ENCODE peak calls at places on chromosome 4, in nine cellular contexts. G is natural killer cell treated with Interleukin-12 subunit alpha and Interleukin-12 subunit beta and Interleukin-15 and Interleukin-18, amount 100 ng/mL, for 72 hours; A is 8988T; R is aorta; S is cortex of kidney; V is OCI-LY7; P is ascending aorta; X is neural crest cell; T is omental fat pad. E is an unnamed sample.

GRCh38 chr4:101596786-101597185 is 193.7 kb upstream of the BANK1 start:
- DNase-seq in G (no peak), A (no peak), R (no peak), S (no peak), V (peak; percentile 22), P (no peak), X (no peak), T (no peak), E (no peak)

GRCh38 chr4:24924309-24924781 is 11.5 kb upstream of the CCDC149 start:
- DNase-seq in G (no peak), A (no peak), R (no peak), S (no peak), V (no peak), P (no peak), X (no peak), T (no peak), E (peak; percentile 86)

GRCh38 chr4:40856836-40857362 is 107.1 kb downstream of the NSUN7 start:
- DNase-seq in G (no peak), A (no peak), R (peak; percentile 93), S (no peak), V (peak; percentile 79), P (peak; percentile 26), X (peak; percentile 72), T (no peak), E (peak; percentile 90)

GRCh38 chr4:73410916-73411730 is 7.0 kb downstream of the ALB start:
- DNase-seq in G (no peak), A (no peak), R (no peak), S (no peak), V (no peak), P (no peak), X (no peak), T (no peak), E (no peak)

GRCh38 chr4:80566203-80566872 is 230.8 kb downstream of the CFAP299 start:
- DNase-seq in G (no peak), A (no peak), R (no peak), S (no peak), V (peak; percentile 23), P (no peak), X (no peak), T (no peak), E (no peak)

GRCh38 chr4:112823631-112824030 is 186.7 kb downstream of the LARP7 start:
- DNase-seq in G (no peak), A (no peak), R (no peak), S (no peak), V (no peak), P (no peak), X (no peak), T (no peak), E (no peak)

GRCh38 chr4:183758735-183759447 is 99.8 kb downstream of the TRAPPC11 start:
- DNase-seq in G (no peak), A (no peak), R (no peak), S (no peak), V (no peak), P (no peak), X (no peak), T (no peak), E (no peak)

GRCh38 chr4:38122060-38122459 is 161.9 kb downstream of the PTTG2 start:
- DNase-seq in G (no peak), A (no peak), R (no peak), S (no peak), V (no peak), P (no peak), X (no peak), T (no peak), E (no peak)

GRCh38 chr4:77449162-77449561 is 156.5 kb upstream of the CXCL13 start:
- DNase-seq in G (no peak), A (no peak), R (no peak), S (no peak), V (no peak), P (no peak), X (no peak), T (no peak), E (peak; percentile 64)